ENCODE peak calls at places on chromosome 6, in nine cellular contexts. A, U, J, Q, S, I, Z, X and H are unnamed samples.

GRCh38 chr6:142886431-142887170 is 58.4 kb downstream of the HIVEP2 start:
- DNase-seq in A (no peak), U (no peak), J (no peak), Q (no peak), S (no peak), I (no peak), Z (no peak), X (no peak), H (no peak)

GRCh38 chr6:128112494-128112893 is 211.6 kb upstream of the THEMIS start:
- DNase-seq in A (no peak), U (no peak), J (no peak), Q (no peak), S (no peak), I (no peak), Z (no peak), X (no peak), H (no peak)

GRCh38 chr6:57141451-57142177 is 30.5 kb upstream of the BAG2 start:
- DNase-seq in A (no peak), U (no peak), J (no peak), Q (no peak), S (no peak), I (no peak), Z (no peak), X (no peak), H (no peak)

GRCh38 chr6:170405311-170405975 is 98.9 kb downstream of the FAM120B start:
- DNase-seq in A (no peak), U (no peak), J (no peak), Q (no peak), S (no peak), I (no peak), Z (no peak), X (no peak), H (no peak)

GRCh38 chr6:110656492-110656891 is 158.8 kb downstream of the CDK19 start:
- DNase-seq in A (no peak), U (peak), J (no peak), Q (no peak), S (no peak), I (no peak), Z (no peak), X (no peak), H (no peak)

GRCh38 chr6:128518531-128519131 is 1.8 kb downstream of the PTPRK start:
- DNase-seq in A (no peak), U (no peak), J (no peak), Q (no peak), S (no peak), I (no peak), Z (no peak), X (no peak), H (no peak)

GRCh38 chr6:10838794-10839333 is 525 bp upstream of the MAK start:
- DNase-seq in A (no peak), U (no peak), J (no peak), Q (no peak), S (no peak), I (no peak), Z (no peak), X (no peak), H (no peak)

GRCh38 chr6:41346435-41346834 is 11.0 kb downstream of the NCR2 start:
- DNase-seq in A (no peak), U (no peak), J (no peak), Q (no peak), S (no peak), I (no peak), Z (no peak), X (no peak), H (no peak)

GRCh38 chr6:31305674-31306219 is 33.9 kb upstream of the HLA-C start:
- DNase-seq in A (no peak), U (no peak), J (no peak), Q (no peak), S (no peak), I (no peak), Z (no peak), X (no peak), H (no peak)

GRCh38 chr6:157510329-157511188 is 129.6 kb downstream of the ZDHHC14 start:
- DNase-seq in A (no peak), U (no peak), J (no peak), Q (no peak), S (no peak), I (no peak), Z (no peak), X (no peak), H (no peak)

GRCh38 chr6:20479075-20479871 is 55.0 kb upstream of the CDKAL1 start:
- DNase-seq in A (no peak), U (no peak), J (no peak), Q (no peak), S (no peak), I (no peak), Z (no peak), X (no peak), H (no peak)

GRCh38 chr6:46201701-46202100 is 30.9 kb upstream of the ENPP5 start:
- DNase-seq in A (no peak), U (no peak), J (no peak), Q (no peak), S (no peak), I (no peak), Z (no peak), X (no peak), H (no peak)

GRCh38 chr6:75643173-75643572 is 41.5 kb downstream of the SENP6 start:
- DNase-seq in A (no peak), U (no peak), J (no peak), Q (no peak), S (no peak), I (no peak), Z (no peak), X (no peak), H (no peak)

GRCh38 chr6:165181951-165182414 is 127.4 kb downstream of the C6orf118 start:
- DNase-seq in A (no peak), U (no peak), J (no peak), Q (no peak), S (no peak), I (no peak), Z (no peak), X (no peak), H (no peak)

GRCh38 chr6:51908243-51908642 is 179.2 kb downstream of the PKHD1 start:
- DNase-seq in A (no peak), U (no peak), J (no peak), Q (no peak), S (no peak), I (no peak), Z (no peak), X (no peak), H (no peak)

GRCh38 chr6:23245559-23245958 is 676.2 kb downstream of the HDGFL1 start:
- DNase-seq in A (no peak), U (no peak), J (no peak), Q (no peak), S (no peak), I (no peak), Z (no peak), X (no peak), H (no peak)

GRCh38 chr6:147651249-147652063 is 143.0 kb downstream of the SAMD5 start:
- DNase-seq in A (no peak), U (no peak), J (no peak), Q (no peak), S (no peak), I (no peak), Z (no peak), X (peak), H (no peak)

GRCh38 chr6:23446394-23447001 is 679.5 kb upstream of the NRSN1 start:
- DNase-seq in A (peak), U (no peak), J (no peak), Q (no peak), S (no peak), I (no peak), Z (no peak), X (no peak), H (no peak)

GRCh38 chr6:45558858-45559257 is 181.1 kb upstream of the SUPT3H start:
- DNase-seq in A (no peak), U (no peak), J (peak), Q (no peak), S (no peak), I (no peak), Z (no peak), X (no peak), H (no peak)

GRCh38 chr6:99151634-99152344 is 197.7 kb downstream of the FAXC start:
- DNase-seq in A (peak), U (peak), J (peak), Q (no peak), S (peak), I (no peak), Z (no peak), X (peak), H (no peak)

GRCh38 chr6:8415913-8416312 is 19.4 kb downstream of the SLC35B3 start:
- DNase-seq in A (no peak), U (no peak), J (no peak), Q (no peak), S (no peak), I (no peak), Z (no peak), X (no peak), H (no peak)

GRCh38 chr6:39820553-39820952 is 28.4 kb downstream of the DAAM2 start:
- DNase-seq in A (no peak), U (no peak), J (no peak), Q (no peak), S (no peak), I (no peak), Z (no peak), X (no peak), H (no peak)

GRCh38 chr6:20437639-20438038 is 36.0 kb downstream of the E2F3 start:
- DNase-seq in A (no peak), U (no peak), J (no peak), Q (no peak), S (no peak), I (no peak), Z (no peak), X (no peak), H (no peak)

GRCh38 chr6:15132854-15133670 is 112.8 kb upstream of the JARID2 start:
- DNase-seq in A (peak), U (no peak), J (no peak), Q (peak), S (peak), I (no peak), Z (no peak), X (no peak), H (no peak)

GRCh38 chr6:39074486-39074885 is 25.9 kb downstream of the GLP1R start:
- DNase-seq in A (no peak), U (peak), J (no peak), Q (peak), S (no peak), I (no peak), Z (peak), X (no peak), H (no peak)

GRCh38 chr6:148999921-149000589 is 253.2 kb downstream of the UST start:
- DNase-seq in A (no peak), U (peak), J (peak), Q (peak), S (peak), I (peak), Z (no peak), X (peak), H (peak)

GRCh38 chr6:163404825-163405265 is 9.7 kb upstream of the QKI start:
- DNase-seq in A (no peak), U (no peak), J (peak), Q (peak), S (peak), I (no peak), Z (no peak), X (peak), H (peak)

GRCh38 chr6:158621694-158622544 is 22.6 kb downstream of the DYNLT1 start:
- DNase-seq in A (no peak), U (peak), J (peak), Q (peak), S (no peak), I (peak), Z (no peak), X (no peak), H (no peak)
- TF ChIP-seq EP300 in A (no peak), U (no peak), J (no peak), Q (no peak), S (no peak), I (no peak), Z (no peak), X (no peak), H (no peak)

DNA sequence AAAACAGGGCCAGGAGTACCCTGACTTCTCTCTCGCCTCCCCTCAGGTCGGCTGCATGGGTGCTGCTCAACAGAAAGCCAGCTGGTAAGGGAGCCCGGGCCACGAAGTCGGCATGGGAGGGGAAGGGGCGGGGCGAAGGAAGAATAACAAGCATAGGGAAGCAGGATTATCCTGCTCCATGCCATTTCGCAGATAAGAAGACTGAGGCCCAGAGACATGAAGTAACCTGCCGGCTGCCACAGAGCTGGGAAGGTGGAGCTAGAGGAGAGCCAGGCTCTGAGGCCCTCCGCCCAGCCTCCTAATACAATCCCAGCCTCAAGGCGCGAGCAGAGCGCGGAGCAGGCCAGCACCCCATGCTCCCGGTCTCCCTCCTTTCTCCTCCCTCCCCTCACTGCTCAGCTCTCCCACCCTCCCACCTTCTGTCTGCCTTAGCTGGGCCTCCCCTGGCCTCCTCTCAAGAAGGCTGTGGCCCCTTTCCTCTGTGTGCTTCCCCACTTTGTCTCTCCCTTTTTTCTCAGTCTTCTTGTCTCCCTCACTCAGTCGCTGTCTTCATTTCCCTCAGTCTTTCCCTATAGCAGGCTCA is 13.2 kb upstream of the HMGA1 start:
- DNase-seq in A (no peak), U (no peak), J (no peak), Q (no peak), S (no peak), I (peak), Z (no peak), X (peak), H (no peak)
- TF ChIP-seq POLR2A in A (no peak), U (no peak), J (no peak), Q (no peak), S (no peak), I (no peak), Z (no peak), X (no peak), H (no peak)

GRCh38 chr6:11921017-11921438 is 91.1 kb upstream of the HIVEP1 start:
- DNase-seq in A (peak), U (peak), J (no peak), Q (peak), S (no peak), I (no peak), Z (no peak), X (peak), H (peak)

GRCh38 chr6:11920566-11920965 is 91.5 kb upstream of the HIVEP1 start:
- DNase-seq in A (no peak), U (no peak), J (no peak), Q (no peak), S (no peak), I (no peak), Z (no peak), X (no peak), H (no peak)

GRCh38 chr6:11918739-11919605 is 93.1 kb upstream of the HIVEP1 start:
- DNase-seq in A (no peak), U (no peak), J (no peak), Q (no peak), S (no peak), I (no peak), Z (no peak), X (no peak), H (no peak)

GRCh38 chr6:11919771-11920440 is 92.2 kb upstream of the HIVEP1 start:
- DNase-seq in A (no peak), U (no peak), J (no peak), Q (no peak), S (no peak), I (no peak), Z (no peak), X (no peak), H (no peak)

GRCh38 chr6:11918021-11918738 is 93.9 kb upstream of the HIVEP1 start:
- DNase-seq in A (no peak), U (no peak), J (no peak), Q (no peak), S (no peak), I (no peak), Z (no peak), X (peak), H (no peak)
- TF ChIP-seq EP300 in A (no peak), U (no peak), J (no peak), Q (no peak), S (no peak), I (no peak), Z (no peak), X (no peak), H (no peak)

GRCh38 chr6:166307082-166307980 is 861 bp downstream of the PRR18 start:
- DNase-seq in A (no peak), U (no peak), J (no peak), Q (no peak), S (no peak), I (no peak), Z (no peak), X (no peak), H (no peak)
- TF ChIP-seq POLR2A in A (no peak), U (no peak), J (no peak), Q (no peak), S (no peak), I (no peak), Z (no peak), X (no peak), H (no peak)

GRCh38 chr6:133512410-133513016 is 271.4 kb downstream of the EYA4 start:
- DNase-seq in A (peak), U (peak), J (no peak), Q (no peak), S (no peak), I (peak), Z (no peak), X (peak), H (no peak)
- TF ChIP-seq EP300 in A (no peak), U (no peak), J (no peak), Q (no peak), S (no peak), I (no peak), Z (no peak), X (no peak), H (no peak)

GRCh38 chr6:33423777-33424176 is 3.9 kb downstream of the SYNGAP1 start:
- DNase-seq in A (no peak), U (no peak), J (no peak), Q (no peak), S (no peak), I (no peak), Z (no peak), X (no peak), H (no peak)

GRCh38 chr6:33425668-33426577 is 6.1 kb downstream of the SYNGAP1 start:
- DNase-seq in A (peak), U (peak), J (peak), Q (peak), S (peak), I (peak), Z (peak), X (peak), H (peak)

GRCh38 chr6:33426590-33427563 is 7.0 kb downstream of the SYNGAP1 start:
- DNase-seq in A (peak), U (no peak), J (no peak), Q (no peak), S (no peak), I (no peak), Z (no peak), X (no peak), H (no peak)

GRCh38 chr6:33427585-33428218 is 7.8 kb downstream of the SYNGAP1 start:
- DNase-seq in A (peak), U (peak), J (no peak), Q (peak), S (peak), I (peak), Z (no peak), X (peak), H (no peak)

GRCh38 chr6:33424855-33425667 is 5.2 kb downstream of the SYNGAP1 start:
- DNase-seq in A (no peak), U (no peak), J (no peak), Q (no peak), S (no peak), I (peak), Z (no peak), X (no peak), H (no peak)
- TF ChIP-seq POLR2A in A (no peak), U (no peak), J (no peak), Q (peak), S (no peak), I (peak), Z (no peak), X (no peak), H (peak)